ENCODE peak calls at places on chromosomes 7 and 10, in five cellular contexts. K is adrenal gland, L is heart right ventricle, O is A549, W is body of pancreas. J is an unnamed sample.

GRCh38 chr7:140982508-140982907 is 32.2 kb downstream of the MRPS33 start:
- DNase-seq in W (no peak), O (no peak), L (no peak), K (no peak), J (no peak)

GRCh38 chr7:123183431-123183830 is 16.3 kb downstream of the SLC13A1 start:
- DNase-seq in K (no peak), L (no peak), W (no peak), O (no peak), J (no peak)

GRCh38 chr7:93374345-93374940 is 142.3 kb downstream of the VPS50 start:
- DNase-seq in L (no peak), K (no peak), W (no peak), O (peak), J (peak)

GRCh38 chr10:132810141-132810806 is 24.3 kb upstream of the NKX6-2 start:
- DNase-seq in O (no peak), K (no peak), W (no peak), L (no peak), J (no peak)

GRCh38 chr10:44308935-44309334 is 76.0 kb downstream of the CXCL12 start:
- DNase-seq in L (no peak), K (no peak), O (no peak), W (no peak), J (no peak)

GRCh38 chr7:79789584-79790345 is 336.3 kb upstream of the MAGI2 start:
- DNase-seq in K (no peak), W (no peak), O (no peak), L (no peak), J (peak)

GRCh38 chr10:35564276-35564982 is 40.7 kb upstream of the GJD4 start:
- DNase-seq in K (peak), O (no peak), W (no peak), L (peak), J (no peak)

GRCh38 chr7:5429857-5430611 is 6.4 kb upstream of the TNRC18 start:
- DNase-seq in L (no peak), K (peak), W (no peak), O (no peak), J (no peak)

GRCh38 chr10:131651674-131652093 is 249.1 kb upstream of the PPP2R2D start:
- DNase-seq in K (no peak), O (no peak), L (no peak), W (no peak), J (no peak)

GRCh38 chr10:21497177-21497807 is 28.2 kb downstream of the SKIDA1 start:
- DNase-seq in L (peak), O (peak), K (peak), W (peak), J (no peak)

GRCh38 chr7:79612027-79612426 is 158.6 kb upstream of the MAGI2 start:
- DNase-seq in W (no peak), K (no peak), L (no peak), O (no peak), J (no peak)

GRCh38 chr7:27808626-27809025 is 68.7 kb downstream of the TAX1BP1 start:
- DNase-seq in L (no peak), O (no peak), W (no peak), K (no peak), J (peak)
- H3K27ac ChIP-seq in L (peak), O (no peak), W (no peak), K (no peak), J (no peak)

GRCh38 chr7:151081170-151082101 is 827 bp upstream of the FASTK start:
- DNase-seq in L (no peak), K (peak), W (no peak), O (no peak), J (no peak)

GRCh38 chr7:151080522-151081169 is at the start of gene FASTK:
- DNase-seq in W (peak), O (peak), K (peak), L (peak), J (peak)

GRCh38 chr7:151079199-151079910 is 1.3 kb downstream of the FASTK start:
- DNase-seq in K (no peak), W (no peak), L (no peak), O (no peak), J (no peak)

GRCh38 chr7:151078233-151079040 is 2.2 kb downstream of the FASTK start:
- DNase-seq in L (no peak), K (no peak), W (no peak), O (no peak), J (no peak)

GRCh38 chr7:151080091-151080521 is 503 bp downstream of the FASTK start:
- DNase-seq in W (no peak), K (no peak), L (no peak), O (no peak), J (no peak)
- TF ChIP-seq CTCF in W (no peak), K (no peak), L (no peak), O (no peak), J (no peak)

DNA sequence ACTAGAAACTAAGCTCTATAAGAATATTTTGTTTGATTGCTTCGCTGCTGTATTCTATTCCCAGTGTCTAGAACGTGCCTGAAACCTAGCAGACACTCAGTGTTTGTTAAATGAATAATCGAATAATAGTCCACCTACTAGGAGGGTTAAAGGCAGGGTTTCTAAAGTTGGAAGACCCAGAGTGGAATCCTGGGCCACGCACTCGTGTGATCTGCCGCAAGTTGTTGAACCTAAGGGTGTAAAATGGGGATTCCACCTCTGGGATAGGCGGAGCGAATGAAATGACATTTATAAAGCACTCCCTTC is 702 bp upstream of the AGFG2 start:
- DNase-seq in W (no peak), O (no peak), K (no peak), L (no peak), J (no peak)
- H3K27ac ChIP-seq in W (peak), O (peak), K (peak), L (no peak), J (peak)

DNA sequence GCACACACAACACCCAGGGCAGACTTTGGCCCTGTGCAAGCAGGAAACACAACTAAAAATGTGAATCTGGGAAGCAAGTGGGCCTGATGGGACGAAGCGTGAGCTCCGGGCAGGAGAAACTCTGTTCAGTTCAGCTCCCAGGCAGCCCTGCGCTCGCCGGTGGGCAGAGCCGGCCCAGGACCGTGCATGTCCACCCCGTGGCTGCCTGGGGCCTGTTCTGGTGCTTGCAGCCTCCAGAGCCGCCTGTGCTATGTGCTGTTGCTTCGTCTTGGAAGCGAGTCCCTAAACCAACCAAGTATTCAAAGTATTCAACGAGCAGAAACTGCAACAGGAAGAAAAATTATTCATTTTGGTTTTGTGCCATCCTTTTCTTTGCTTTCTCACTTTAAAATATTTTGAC is 45.9 kb downstream of the VIPR2 start:
- DNase-seq in L (no peak), W (no peak), O (no peak), K (no peak), J (no peak)
- TF ChIP-seq CTCF in L (no peak), W (no peak), O (no peak), K (no peak), J (no peak)

DNA sequence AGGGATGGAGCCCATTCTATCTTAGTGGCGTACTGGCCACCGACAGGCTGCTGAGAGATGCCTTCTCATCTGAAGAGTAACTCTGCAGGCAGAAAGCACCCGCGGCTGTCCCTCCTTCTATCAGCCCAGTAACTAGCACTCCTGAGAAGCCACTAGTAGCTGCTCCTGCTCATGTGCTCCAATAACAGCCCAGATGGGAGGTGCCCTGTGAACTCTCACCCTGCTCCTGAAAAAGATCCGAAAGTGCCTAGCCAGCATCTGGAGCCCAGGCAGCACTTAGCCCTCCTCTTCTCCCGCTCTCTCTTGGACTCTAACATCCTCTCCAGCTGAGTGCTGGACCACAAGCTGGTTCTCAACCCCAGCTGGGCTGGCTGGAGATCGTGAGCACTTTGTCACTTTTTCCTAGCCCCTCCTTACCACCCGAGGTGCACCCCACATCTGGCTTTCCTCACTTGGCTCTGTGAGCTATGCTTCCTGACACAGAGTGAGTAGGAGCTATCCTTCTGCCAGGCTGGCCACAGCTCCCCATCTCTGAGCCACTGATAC is 239.2 kb downstream of the GRID1 start:
- DNase-seq in K (no peak), O (no peak), L (no peak), W (no peak), J (no peak)
- H3K27ac ChIP-seq in K (no peak), O (no peak), L (no peak), W (no peak), J (no peak)

DNA sequence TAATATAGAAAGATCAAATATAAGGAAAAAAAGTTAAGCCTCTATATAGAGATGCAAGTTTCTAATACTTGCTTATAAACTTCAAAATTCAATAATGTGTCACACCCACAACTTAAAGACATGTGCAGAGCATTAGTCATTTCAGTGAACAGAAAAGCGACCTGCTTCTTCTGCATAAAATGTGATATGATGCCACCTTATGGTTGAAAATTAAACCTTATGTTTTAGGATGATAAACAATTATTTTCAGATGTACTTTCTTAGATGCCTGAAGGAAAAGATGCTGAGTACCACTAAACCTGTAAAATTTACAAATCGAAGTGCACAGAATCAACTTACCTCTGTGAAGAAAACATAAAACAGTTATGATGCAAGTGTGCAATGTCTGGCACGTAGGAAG is 96.0 kb downstream of the MTERF1 start:
- DNase-seq in K (no peak), W (no peak), L (no peak), O (peak), J (peak)
- TF ChIP-seq CTCF in K (no peak), W (peak), L (no peak), O (peak), J (peak)

GRCh38 chr7:128022631-128023532 is 8.4 kb downstream of the LRRC4 start:
- DNase-seq in L (no peak), W (no peak), O (no peak), K (no peak), J (peak)
- H3K27ac ChIP-seq in L (no peak), W (no peak), O (peak), K (no peak), J (peak)

GRCh38 chr10:125161570-125162139 is 1.3 kb upstream of the CTBP2 start:
- DNase-seq in W (no peak), L (no peak), O (no peak), K (no peak), J (no peak)
- TF ChIP-seq CTCF in W (peak), L (no peak), O (peak), K (peak), J (peak)

DNA sequence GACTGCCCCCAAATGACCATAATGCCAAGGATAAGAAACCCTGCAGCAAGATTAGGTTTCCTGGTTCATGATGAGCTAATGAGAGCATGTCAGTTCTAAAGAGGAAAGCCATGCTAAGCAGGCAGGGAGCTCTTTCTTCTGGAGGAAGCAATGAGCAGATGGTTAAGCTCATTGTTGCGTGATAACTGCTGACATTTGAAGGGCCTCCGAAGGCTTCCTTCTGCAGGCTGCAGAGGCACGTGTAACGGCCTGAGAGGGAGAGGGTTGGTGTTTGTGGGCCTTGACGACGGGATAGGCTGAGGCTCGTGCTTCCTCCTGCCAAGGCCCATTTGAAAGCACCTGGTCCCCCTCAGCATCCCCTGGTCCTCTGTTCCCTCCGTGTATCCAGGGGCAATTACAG is 63.5 kb upstream of the BTBD16 start:
- DNase-seq in O (no peak), L (no peak), W (no peak), K (no peak), J (peak)
- H3K27ac ChIP-seq in O (no peak), L (no peak), W (no peak), K (no peak), J (no peak)

GRCh38 chr10:23337616-23338015 is 7.0 kb downstream of the C10orf67 start:
- DNase-seq in W (no peak), K (no peak), L (no peak), O (no peak), J (no peak)

GRCh38 chr10:23341004-23341403 is 3.6 kb downstream of the C10orf67 start:
- DNase-seq in L (no peak), K (no peak), W (no peak), O (no peak), J (no peak)

GRCh38 chr10:23340346-23340745 is 4.3 kb downstream of the C10orf67 start:
- DNase-seq in O (no peak), L (no peak), W (no peak), K (no peak), J (no peak)

GRCh38 chr10:23338886-23339285 is 5.7 kb downstream of the C10orf67 start:
- DNase-seq in W (no peak), L (no peak), K (no peak), O (no peak), J (no peak)

GRCh38 chr10:23338155-23338828 is 6.3 kb downstream of the C10orf67 start:
- DNase-seq in O (no peak), K (no peak), W (peak), L (no peak), J (no peak)
- TF ChIP-seq CTCF in O (no peak), K (no peak), W (peak), L (no peak), J (no peak)

J was measured in AG04450.